ENCODE peak calls at places on chromosomes 13 and 19, in ten cellular contexts. R is B cell, U is Calu3, V is lung, J is tibial artery, O is epithelial cell of esophagus, Z is upper lobe of right lung, S is AG04449, I is breast epithelium, F is cardiac fibroblast. C is an unnamed sample.

GRCh38 chr13:44146162-44146561 is 227.5 kb upstream of the SERP2 start:
- DNase-seq in S (no peak), I (no peak), J (no peak), F (no peak), V (peak; percentile 6), U (no peak), R (no peak), Z (no peak), O (no peak), C (no peak)

GRCh38 chr13:99930925-99931324 is 40.6 kb downstream of the ZIC5 start:
- DNase-seq in R (no peak), V (no peak), F (no peak), O (no peak), U (no peak), S (no peak), I (no peak), Z (no peak), J (no peak), C (no peak)

GRCh38 chr19:54485846-54486245 is 12.8 kb upstream of the CDC42EP5 start:
- DNase-seq in I (no peak), J (no peak), U (no peak), R (no peak), S (no peak), O (no peak), F (peak; percentile 2), Z (no peak), V (no peak), C (no peak)

GRCh38 chr13:42478531-42479156 is 95.3 kb upstream of the TNFSF11 start:
- DNase-seq in F (peak; percentile 39), R (no peak), I (no peak), O (peak; percentile 56), U (no peak), Z (no peak), J (no peak), V (no peak), S (no peak), C (no peak)

GRCh38 chr13:23963184-23963931 is 66.1 kb upstream of the C1QTNF9B start:
- DNase-seq in I (no peak), V (no peak), F (no peak), R (no peak), J (no peak), O (no peak), U (no peak), Z (no peak), S (no peak), C (no peak)

GRCh38 chr19:15154002-15154612 is 46.7 kb downstream of the NOTCH3 start:
- DNase-seq in S (no peak), Z (no peak), I (no peak), V (no peak), U (peak; percentile 50), J (no peak), F (peak; percentile 64), R (no peak), O (peak; percentile 66), C (no peak)

GRCh38 chr13:101523154-101523669 is 70.7 kb downstream of the ITGBL1 start:
- DNase-seq in R (no peak), S (no peak), J (no peak), U (no peak), V (no peak), O (no peak), F (no peak), Z (no peak), I (no peak), C (no peak)

GRCh38 chr19:41367848-41368301 is 3.9 kb upstream of the B9D2 start:
- DNase-seq in F (peak; percentile 90), I (no peak), R (no peak), Z (no peak), U (peak; percentile 46), S (peak; percentile 88), J (no peak), O (peak; percentile 90), V (no peak), C (no peak)

GRCh38 chr13:77323858-77324257 is 3.0 kb downstream of the MYCBP2 start:
- DNase-seq in V (no peak), R (no peak), U (no peak), F (no peak), I (no peak), J (no peak), Z (no peak), S (no peak), O (no peak), C (no peak)

GRCh38 chr19:51338563-51339312 is 3.2 kb downstream of the VSIG10L start:
- DNase-seq in S (no peak), U (peak; percentile 91), I (peak; percentile 85), F (peak; percentile 79), O (peak; percentile 82), R (peak; percentile 85), Z (peak; percentile 93), V (peak; percentile 82), J (peak; percentile 87), C (peak; percentile 76)

DNA sequence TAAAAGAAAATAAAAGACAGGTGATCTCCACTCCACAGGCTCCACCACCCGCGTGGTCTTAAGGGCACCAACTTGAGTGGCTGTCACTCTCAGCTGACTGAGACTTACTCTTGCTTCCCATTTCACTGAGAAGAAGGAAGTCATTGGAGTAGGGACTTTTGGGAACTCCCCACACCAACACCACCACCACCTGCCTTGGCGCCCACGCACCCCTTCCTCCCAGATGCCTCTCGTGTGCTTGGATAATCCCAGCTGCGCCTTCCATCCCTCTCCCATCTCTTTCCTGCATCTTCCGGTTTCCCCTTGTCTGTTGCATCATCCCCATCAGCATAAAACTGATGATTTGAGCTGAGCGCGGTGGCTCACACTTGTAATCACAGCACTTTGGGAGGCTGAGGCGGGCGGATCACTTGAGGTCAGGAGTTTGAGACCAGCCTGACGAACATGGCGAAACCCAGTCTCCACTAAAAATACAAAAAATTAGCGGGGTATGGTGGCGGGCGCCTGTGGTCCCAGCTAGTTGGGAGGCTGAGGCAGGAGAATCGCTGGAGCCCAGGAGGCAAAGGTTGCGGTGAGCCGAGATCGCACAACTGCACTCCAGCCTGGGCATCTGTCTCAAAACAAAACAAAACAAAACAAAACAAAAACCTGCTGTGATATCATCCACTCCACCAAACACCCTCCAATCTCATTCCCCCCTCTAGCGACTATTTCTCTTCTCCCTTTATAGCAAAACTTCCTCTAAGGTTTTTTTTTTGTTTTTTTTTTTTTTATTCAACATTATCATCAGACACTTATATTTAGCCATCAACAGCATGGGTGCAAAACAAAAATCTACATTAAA is 25.5 kb downstream of the AP2S1 start:
- DNase-seq in I (no peak), O (no peak), R (no peak), V (no peak), U (no peak), S (no peak), Z (peak; percentile 80), F (peak; percentile 24), J (no peak), C (peak; percentile 68)
- TF ChIP-seq CTCF in I (no peak), O (no peak), R (peak; percentile 53), V (no peak), U (no peak), S (no peak), Z (peak; percentile 9), F (no peak), J (no peak), C (no peak)

DNA sequence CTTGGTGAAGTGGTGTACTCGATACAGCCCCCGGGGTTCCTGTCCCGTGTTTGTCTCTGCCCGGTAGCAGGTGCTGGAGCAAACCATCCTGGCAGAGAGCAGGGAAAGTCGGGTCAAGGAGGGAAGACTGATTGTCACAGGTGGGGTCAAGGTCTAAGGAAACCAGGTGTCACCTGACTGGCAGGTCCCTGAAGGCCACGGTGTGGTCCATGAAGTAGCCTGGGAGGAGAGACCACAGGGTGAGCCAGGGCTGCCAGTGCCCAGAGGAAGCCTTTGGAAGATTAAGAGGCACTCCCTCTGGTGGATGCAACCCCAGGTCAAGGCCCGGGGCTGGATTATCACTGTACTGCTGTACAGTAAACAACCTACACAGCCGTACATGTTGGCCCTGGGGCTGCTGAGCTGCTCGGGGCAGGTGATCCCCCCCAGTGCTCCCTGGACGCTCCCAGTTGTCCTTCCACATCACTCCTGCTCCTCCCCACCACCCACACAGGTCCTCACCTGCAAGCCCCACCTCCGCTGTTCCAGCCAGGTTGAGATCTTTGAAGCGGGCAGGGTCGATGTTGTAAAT is 6.0 kb upstream of the CCER2 start:
- DNase-seq in O (peak; percentile 17), V (no peak), F (no peak), S (no peak), J (no peak), Z (no peak), U (peak; percentile 36), I (no peak), R (no peak), C (no peak)
- TF ChIP-seq CTCF in O (peak; percentile 8), V (no peak), F (no peak), S (no peak), J (no peak), Z (no peak), U (no peak), I (no peak), R (no peak), C (no peak)

GRCh38 chr19:50007170-50007569 is 18.0 kb downstream of the VRK3 start:
- DNase-seq in U (no peak), O (no peak), J (no peak), I (no peak), V (no peak), F (no peak), Z (no peak), S (no peak), R (no peak), C (no peak)

GRCh38 chr19:50003810-50004419 is 21.3 kb downstream of the VRK3 start:
- DNase-seq in J (peak; percentile 76), I (no peak), Z (no peak), R (no peak), S (peak; percentile 58), F (peak; percentile 94), V (peak; percentile 42), U (peak; percentile 72), O (peak; percentile 92), C (no peak)

GRCh38 chr19:50007947-50008346 is 17.2 kb downstream of the VRK3 start:
- DNase-seq in U (no peak), J (no peak), S (no peak), R (no peak), Z (no peak), O (no peak), V (no peak), I (no peak), F (no peak), C (no peak)

GRCh38 chr19:50005428-50005827 is 19.7 kb downstream of the VRK3 start:
- DNase-seq in U (no peak), V (no peak), S (no peak), J (no peak), I (no peak), F (no peak), Z (no peak), O (no peak), R (no peak), C (no peak)

DNA sequence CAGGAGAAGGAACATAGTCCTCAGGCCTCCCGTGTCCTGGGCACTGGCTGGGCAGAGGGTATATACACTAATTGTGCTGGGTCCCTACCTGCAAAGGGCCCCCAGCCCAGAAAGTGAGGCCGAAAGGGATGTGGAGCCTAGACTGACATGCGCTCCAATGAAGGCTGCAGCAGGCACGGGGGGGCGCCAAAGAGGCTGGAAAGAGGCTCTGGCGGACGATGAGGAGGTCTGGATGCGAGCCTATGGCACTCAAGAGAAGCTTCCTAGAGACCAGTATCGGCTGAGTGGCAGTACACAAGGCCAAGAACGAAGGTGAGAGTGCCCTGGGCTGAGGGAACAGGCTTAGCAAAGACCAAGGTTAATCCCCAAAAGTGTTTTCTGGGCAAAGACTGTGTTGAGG is 16.6 kb downstream of the VRK3 start:
- DNase-seq in R (no peak), S (no peak), V (no peak), I (no peak), U (no peak), F (peak; percentile 12), O (no peak), Z (no peak), J (no peak), C (no peak)
- TF ChIP-seq CTCF in R (no peak), S (peak; percentile 17), V (no peak), I (no peak), U (no peak), F (peak; percentile 25), O (no peak), Z (no peak), J (no peak), C (no peak)

GRCh38 chr19:57406516-57407123 is 4.3 kb upstream of the ZNF17 start:
- DNase-seq in R (peak; percentile 77), O (peak; percentile 82), J (no peak), F (peak; percentile 69), U (peak; percentile 32), V (peak; percentile 47), Z (peak; percentile 77), I (peak; percentile 62), S (no peak), C (peak; percentile 57)
- TF ChIP-seq CTCF in R (peak; percentile 72), O (peak; percentile 94), J (no peak), F (peak; percentile 92), U (peak; percentile 29), V (peak; percentile 30), Z (peak; percentile 68), I (peak; percentile 40), S (peak; percentile 83), C (peak; percentile 52)